ENCODE peak calls at places on chromosome 14, in five cellular contexts. H is RWPE1, U is GM13976, F is EL, J is fibroblast of lung. C is an unnamed sample.

GRCh38 chr14:68534301-68534700 is 258.6 kb downstream of the ZFP36L1 start:
- DNase-seq in F (no peak), H (no peak), J (peak; percentile 65), U (no peak), C (no peak)

GRCh38 chr14:24802236-24802635 is 168.2 kb upstream of the GZMB start:
- DNase-seq in F (no peak), H (no peak), U (no peak), J (no peak), C (no peak)

GRCh38 chr14:98579140-98579539 is 692.9 kb downstream of the BCL11B start:
- DNase-seq in H (peak; percentile 57), U (no peak), F (no peak), J (no peak), C (no peak)

GRCh38 chr14:72894323-72894622 is 372 bp upstream of the DPF3 start:
- DNase-seq in J (peak; percentile 13), H (no peak), F (no peak), U (no peak), C (no peak)

GRCh38 chr14:98919431-98919830 is 352.6 kb downstream of the BCL11B start:
- DNase-seq in H (no peak), J (no peak), U (no peak), F (no peak), C (no peak)

GRCh38 chr14:95260537-95261440 is 58.9 kb downstream of the CLMN start:
- DNase-seq in H (no peak), F (no peak), U (peak; percentile 65), J (peak; percentile 88), C (no peak)

GRCh38 chr14:99603965-99604765 is at the start of gene CCDC85C:
- DNase-seq in J (peak; percentile 95), H (peak; percentile 97), U (peak; percentile 99), F (peak; percentile 96), C (peak; percentile 92)

GRCh38 chr14:50667491-50668007 is 557 bp downstream of the SAV1 start:
- DNase-seq in F (no peak), J (no peak), U (peak; percentile 38), H (no peak), C (peak; percentile 14)

GRCh38 chr14:91211017-91211416 is 33.5 kb downstream of the GPR68 start:
- DNase-seq in U (no peak), F (no peak), H (no peak), J (no peak), C (no peak)

GRCh38 chr14:78075033-78075432 is 95.1 kb upstream of the NRXN3 start:
- DNase-seq in U (no peak), J (no peak), F (no peak), H (no peak), C (no peak)

GRCh38 chr14:58401587-58401986 is 5.9 kb downstream of the TOMM20L start:
- DNase-seq in U (no peak), H (no peak), F (no peak), J (no peak), C (no peak)

GRCh38 chr14:54691525-54692260 is 124.8 kb downstream of the SAMD4A start:
- DNase-seq in H (peak; percentile 63), F (peak; percentile 77), J (peak; percentile 58), U (peak; percentile 45), C (peak; percentile 28)

GRCh38 chr14:68695326-68695768 is 97.5 kb downstream of the ZFP36L1 start:
- DNase-seq in H (peak; percentile 100), F (peak; percentile 100), U (peak; percentile 90), J (peak; percentile 100), C (no peak)

GRCh38 chr14:65167072-65167645 is 64.8 kb upstream of the MAX start:
- DNase-seq in F (no peak), J (no peak), H (no peak), U (no peak), C (no peak)

GRCh38 chr14:52950410-52950897 is 396 bp downstream of the FERMT2 start:
- DNase-seq in J (no peak), F (peak; percentile 61), U (no peak), H (peak; percentile 30), C (no peak)

GRCh38 chr14:55609681-55610080 is 29.7 kb downstream of the KTN1 start:
- DNase-seq in J (peak; percentile 69), F (peak; percentile 59), U (no peak), H (peak; percentile 25), C (no peak)

GRCh38 chr14:65302571-65303184 is 109.9 kb upstream of the FUT8 start:
- DNase-seq in J (peak; percentile 31), H (no peak), U (peak; percentile 69), F (no peak), C (no peak)

GRCh38 chr14:54470701-54471100 is 18.1 kb downstream of the GMFB start:
- DNase-seq in F (no peak), J (no peak), H (no peak), U (no peak), C (no peak)

GRCh38 chr14:22882529-22883190 is 362 bp upstream of the REM2 start:
- DNase-seq in F (peak; percentile 35), H (peak; percentile 71), J (peak; percentile 62), U (no peak), C (peak; percentile 31)